ENCODE peak calls at places on chromosomes 4 and X, in six cellular contexts. B, Q, K, C, N and H are unnamed samples.

GRCh38 chr4:8278421-8279287 is 9.1 kb downstream of the HTRA3 start:
- DNase-seq in K (no peak), B (peak; percentile 41), Q (no peak), C (peak; percentile 94), N (no peak), H (peak; percentile 49)

GRCh38 chr4:15003891-15004700 is 1.8 kb downstream of the CPEB2 start:
- DNase-seq in B (no peak), N (peak; percentile 49), Q (no peak), K (peak; percentile 83), C (peak; percentile 18), H (peak; percentile 8)

GRCh38 chr4:153594208-153594607 is 89.9 kb upstream of the TLR2 start:
- DNase-seq in K (no peak), Q (no peak), N (no peak), B (no peak), C (peak; percentile 8), H (peak; percentile 40)

GRCh38 chr4:184331155-184331995 is 113.7 kb upstream of the ENPP6 start:
- DNase-seq in C (no peak), Q (no peak), K (no peak), N (peak; percentile 90), B (no peak), H (peak; percentile 59)

GRCh38 chr4:53987761-53988171 is 76.6 kb downstream of the CHIC2 start:
- DNase-seq in N (no peak), K (no peak), B (no peak), C (peak; percentile 73), Q (no peak), H (peak; percentile 89)

GRCh38 chr4:73589261-73589847 is 30.9 kb downstream of the RASSF6 start:
- DNase-seq in C (peak; percentile 59), K (no peak), B (no peak), Q (no peak), N (no peak), H (peak; percentile 97)

GRCh38 chr4:41506071-41506470 is 31.9 kb upstream of the LIMCH1 start:
- DNase-seq in B (peak; percentile 31), C (peak; percentile 24), N (no peak), K (no peak), Q (no peak), H (peak; percentile 36)

GRCh38 chr4:15197005-15197404 is 194.7 kb downstream of the CPEB2 start:
- DNase-seq in N (no peak), C (peak; percentile 50), Q (no peak), B (peak; percentile 10), K (no peak), H (peak; percentile 27)

GRCh38 chrX:43349363-43349762 is 306.7 kb upstream of the MAOA start:
- DNase-seq in Q (no peak), B (peak; percentile 1), C (peak; percentile 23), N (peak; percentile 51), K (no peak), H (peak; percentile 51)

GRCh38 chrX:24789047-24789446 is 95.3 kb downstream of the POLA1 start:
- DNase-seq in B (no peak), K (no peak), C (no peak), N (no peak), Q (no peak), H (no peak)

GRCh38 chr4:135927651-135928050 is 1604.6 kb downstream of the PCDH18 start:
- DNase-seq in K (no peak), B (no peak), Q (no peak), C (no peak), N (no peak), H (peak; percentile 0)

GRCh38 chr4:152605641-152606304 is 69.9 kb upstream of the FBXW7 start:
- DNase-seq in B (no peak), N (no peak), Q (no peak), K (no peak), C (peak; percentile 90), H (peak; percentile 23)

GRCh38 chr4:74840931-74841330 is 46.6 kb upstream of the BTC start:
- DNase-seq in N (no peak), B (no peak), C (no peak), Q (no peak), K (no peak), H (no peak)

GRCh38 chr4:89305028-89305427 is 2.6 kb downstream of the GPRIN3 start:
- DNase-seq in Q (no peak), K (no peak), N (no peak), C (no peak), B (no peak), H (no peak)

GRCh38 chr4:126939401-126939800 is 693.4 kb upstream of the INTU start:
- DNase-seq in C (peak; percentile 72), N (no peak), Q (no peak), K (no peak), B (no peak), H (peak; percentile 72)

GRCh38 chr4:2364654-2365053 is 53.8 kb downstream of the ZFYVE28 start:
- DNase-seq in N (peak; percentile 34), B (no peak), K (peak; percentile 69), C (no peak), Q (no peak), H (peak; percentile 12)

GRCh38 chrX:36198575-36198974 is 279.0 kb downstream of the CFAP47 start:
- DNase-seq in N (no peak), B (no peak), K (no peak), Q (no peak), C (no peak), H (peak; percentile 81)

GRCh38 chr4:140237616-140238352 is 83.8 kb upstream of the MAML3 start:
- DNase-seq in N (peak; percentile 70), B (no peak), Q (peak; percentile 7), C (peak; percentile 72), K (no peak), H (no peak)

GRCh38 chr4:14772388-14772787 is 229.9 kb upstream of the CPEB2 start:
- DNase-seq in B (no peak), K (no peak), C (no peak), Q (no peak), N (no peak), H (no peak)

GRCh38 chr4:186881521-186882220 is 158.0 kb upstream of the FAT1 start:
- DNase-seq in B (no peak), Q (no peak), N (no peak), K (no peak), C (peak; percentile 65), H (peak; percentile 83)

GRCh38 chr4:77788990-77789389 is 30.2 kb downstream of the CNOT6L start:
- DNase-seq in K (no peak), C (no peak), Q (no peak), N (no peak), B (no peak), H (no peak)

GRCh38 chr4:154590329-154591006 is at the start of gene FGA:
- DNase-seq in K (no peak), N (no peak), B (peak; percentile 28), Q (no peak), C (no peak), H (no peak)

GRCh38 chrX:101744085-101744484 is 84.4 kb upstream of the ARMCX2 start:
- DNase-seq in N (no peak), Q (no peak), B (no peak), K (no peak), C (no peak), H (no peak)

GRCh38 chrX:123422875-123423274 is 238.8 kb downstream of the GRIA3 start:
- DNase-seq in B (peak; percentile 3), N (no peak), K (no peak), C (peak; percentile 19), Q (no peak), H (peak; percentile 15)

DNA sequence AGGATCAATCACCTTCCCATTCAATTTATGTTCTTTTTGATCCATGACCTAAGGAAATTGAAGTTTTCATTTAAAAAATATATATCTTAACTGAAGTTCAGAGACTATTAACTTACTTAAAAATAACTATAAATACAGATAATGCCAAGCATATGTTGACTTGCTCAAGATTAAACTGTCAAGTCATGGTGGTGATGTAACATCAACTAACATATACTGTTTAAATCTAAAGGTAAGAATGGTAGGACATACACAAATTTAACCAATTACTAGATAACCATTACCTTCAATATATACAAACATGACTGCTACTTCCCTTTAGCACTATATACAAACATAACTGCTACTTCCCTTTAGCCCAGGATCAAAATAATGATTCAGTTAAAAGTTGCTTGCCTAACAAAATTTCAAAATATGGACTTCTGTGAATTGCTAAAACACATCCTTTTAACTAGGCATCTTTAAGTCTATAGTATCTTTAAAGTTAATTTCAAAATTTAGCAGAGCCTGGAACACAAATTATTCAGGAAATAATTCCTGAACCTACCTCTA is 14.9 kb downstream of the HNRNPD start:
- DNase-seq in C (no peak), Q (no peak), K (no peak), N (no peak), B (no peak), H (no peak)
- H3K4me3 ChIP-seq in C (no peak overlapping the region), Q (no peak overlapping the region), K (no peak overlapping the region), N (no peak overlapping the region), B (no peak overlapping the region), H (no peak overlapping the region)

GRCh38 chr4:38760915-38761314 is 21.9 kb downstream of the TLR10 start:
- DNase-seq in N (no peak), Q (no peak), C (no peak), K (no peak), B (no peak), H (no peak)

GRCh38 chr4:38757945-38758344 is 24.8 kb downstream of the TLR10 start:
- DNase-seq in B (no peak), K (no peak), C (no peak), Q (no peak), N (peak; percentile 33), H (peak; percentile 40)

GRCh38 chr4:38762560-38762959 is 20.2 kb downstream of the TLR10 start:
- DNase-seq in N (no peak), K (no peak), Q (no peak), C (no peak), B (no peak), H (no peak)

GRCh38 chr4:38759790-38760122 is 23.0 kb downstream of the TLR10 start:
- DNase-seq in Q (no peak), K (no peak), C (no peak), N (no peak), B (no peak), H (no peak)

GRCh38 chr4:38759077-38759789 is 23.6 kb downstream of the TLR10 start:
- DNase-seq in Q (no peak), B (peak; percentile 15), C (peak; percentile 74), N (peak; percentile 52), K (no peak), H (peak; percentile 33)
- H3K4me3 ChIP-seq in Q (no peak overlapping the region), B (no peak overlapping the region), C (no peak overlapping the region), N (no peak overlapping the region), K (no peak overlapping the region), H (no peak overlapping the region)

DNA sequence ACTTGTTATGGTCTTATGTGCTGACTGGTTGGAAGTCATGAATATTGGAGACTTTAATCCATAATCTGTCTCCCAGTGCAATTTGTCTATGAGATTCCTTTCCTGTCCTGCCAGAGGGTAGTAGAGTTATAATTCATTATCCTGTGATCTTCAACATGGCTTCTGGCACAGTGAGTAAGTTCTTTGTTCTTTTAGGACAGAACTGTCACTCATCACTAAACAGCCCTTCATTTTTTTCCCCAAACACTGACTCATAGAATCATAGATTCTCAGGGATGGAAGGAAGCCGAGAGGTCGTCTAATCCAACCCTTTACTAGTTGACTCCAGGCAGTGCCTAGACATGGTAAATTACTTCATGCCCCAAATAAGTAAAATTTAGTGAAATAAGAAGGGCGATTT is 78.4 kb downstream of the LUZP4 start:
- DNase-seq in B (no peak), C (peak; percentile 34), Q (no peak), K (no peak), N (no peak), H (peak; percentile 81)
- H3K4me3 ChIP-seq in B (no peak overlapping the region), C (no peak overlapping the region), Q (no peak overlapping the region), K (no peak overlapping the region), N (no peak overlapping the region), H (no peak overlapping the region)

DNA sequence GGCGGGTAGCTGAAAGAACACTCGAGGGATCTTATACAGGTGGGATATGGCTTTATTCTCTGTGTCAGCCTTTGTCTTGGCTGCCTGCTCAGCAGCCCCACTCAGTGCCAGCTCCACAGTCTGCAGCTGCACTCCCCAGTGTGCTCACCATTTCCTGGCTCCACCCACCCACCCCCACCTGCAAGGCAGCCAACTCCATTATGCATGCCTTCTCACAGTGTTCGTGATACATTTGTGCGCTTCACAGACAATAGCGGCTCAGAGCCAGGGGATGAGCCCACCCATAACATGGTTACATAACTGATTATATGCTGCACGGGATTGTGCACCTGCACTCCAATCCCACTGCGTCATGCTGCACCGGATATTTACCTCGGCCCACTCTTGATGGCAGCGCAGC is 8.8 kb upstream of the TMEM128 start:
- DNase-seq in N (no peak), B (no peak), K (no peak), C (no peak), Q (no peak), H (no peak)
- H3K4me3 ChIP-seq in N (no peak overlapping the region), B (no peak overlapping the region), K (no peak overlapping the region), C (no peak overlapping the region), Q (no peak overlapping the region), H (no peak overlapping the region)